ENCODE peak calls at places on chromosomes 16 and 17, in ten cellular contexts. K is cardiac fibroblast, M is esophagus muscularis mucosa, T is fibroblast of the aortic adventitia, C is A549, X is endothelial cell, P is cardiac muscle cell, L is tibial artery, O is heart left ventricle, N is lung. B is an unnamed sample.

GRCh38 chr17:42857389-42857788 is 6.4 kb downstream of the AOC3 start:
- DNase-seq in K (no peak), M (no peak), T (no peak), C (no peak), X (no peak), P (no peak), L (no peak), O (no peak), N (no peak), B (no peak)

GRCh38 chr16:87956771-87957279 is 5.6 kb downstream of the BANP start:
- DNase-seq in K (peak), M (no peak), T (peak), C (peak), X (no peak), P (no peak), L (no peak), O (no peak), N (no peak), B (peak)

GRCh38 chr17:82023447-82024241 is 539 bp downstream of the LRRC45 start:
- DNase-seq in K (no peak), M (no peak), T (no peak), C (no peak), X (peak), P (peak), L (no peak), O (no peak), N (no peak), B (peak)

GRCh38 chr16:90084215-90084614 is 7.1 kb upstream of the PRDM7 start:
- DNase-seq in K (no peak), M (no peak), T (no peak), C (no peak), X (no peak), P (no peak), L (no peak), O (no peak), N (no peak), B (no peak)

GRCh38 chr17:44533533-44534246 is 23.6 kb upstream of the FZD2 start:
- DNase-seq in K (peak), M (peak), T (peak), C (peak), X (peak), P (peak), L (peak), O (peak), N (peak), B (peak)

GRCh38 chr16:88534731-88535141 is 35.5 kb upstream of the ZC3H18 start:
- DNase-seq in K (peak), M (no peak), T (no peak), C (peak), X (no peak), P (peak), L (no peak), O (peak), N (no peak), B (no peak)

GRCh38 chr17:48756816-48757215 is 28.3 kb upstream of the HOXB13 start:
- DNase-seq in K (no peak), M (no peak), T (no peak), C (no peak), X (no peak), P (no peak), L (no peak), O (no peak), N (no peak), B (no peak)

GRCh38 chr17:64084086-64084939 is 45.6 kb downstream of the ERN1 start:
- DNase-seq in K (peak), M (no peak), T (peak), C (peak), X (no peak), P (no peak), L (peak), O (no peak), N (no peak), B (peak)

GRCh38 chr17:49201481-49201927 is 8.9 kb downstream of the GNGT2 start:
- DNase-seq in K (peak), M (no peak), T (peak), C (no peak), X (no peak), P (no peak), L (no peak), O (no peak), N (no peak), B (no peak)

GRCh38 chr16:85046957-85047866 is 19.6 kb downstream of the KIAA0513 start:
- DNase-seq in K (no peak), M (no peak), T (no peak), C (no peak), X (no peak), P (peak), L (no peak), O (no peak), N (peak), B (peak)

GRCh38 chr17:57927048-57927723 is 28.0 kb downstream of the CUEDC1 start:
- DNase-seq in K (peak), M (no peak), T (peak), C (no peak), X (no peak), P (no peak), L (no peak), O (no peak), N (no peak), B (no peak)

GRCh38 chr16:361872-362701 is 8.3 kb downstream of the MRPL28 start:
- DNase-seq in K (peak), M (no peak), T (peak), C (peak), X (peak), P (peak), L (no peak), O (peak), N (peak), B (peak)

GRCh38 chr17:57563968-57564367 is 181.1 kb downstream of the CCDC182 start:
- DNase-seq in K (no peak), M (no peak), T (no peak), C (no peak), X (no peak), P (no peak), L (no peak), O (no peak), N (no peak), B (no peak)

GRCh38 chr17:35750526-35751395 is 2.3 kb downstream of the GAS2L2 start:
- DNase-seq in K (no peak), M (no peak), T (no peak), C (no peak), X (no peak), P (no peak), L (no peak), O (no peak), N (no peak), B (no peak)

GRCh38 chr17:45353047-45353446 is 36.2 kb upstream of the MAP3K14 start:
- DNase-seq in K (peak), M (no peak), T (no peak), C (no peak), X (no peak), P (no peak), L (no peak), O (no peak), N (no peak), B (no peak)

GRCh38 chr17:50079334-50080095 is 15.6 kb upstream of the PDK2 start:
- DNase-seq in K (peak), M (no peak), T (no peak), C (peak), X (peak), P (no peak), L (no peak), O (no peak), N (no peak), B (no peak)

GRCh38 chr16:9836118-9836736 is 346.0 kb downstream of the GRIN2A start:
- DNase-seq in K (peak), M (peak), T (peak), C (no peak), X (peak), P (peak), L (no peak), O (no peak), N (no peak), B (peak)

GRCh38 chr17:80871341-80871740 is 120.3 kb upstream of the CHMP6 start:
- DNase-seq in K (no peak), M (no peak), T (no peak), C (no peak), X (no peak), P (no peak), L (no peak), O (no peak), N (no peak), B (no peak)

GRCh38 chr17:64128787-64129514 is 993 bp downstream of the ERN1 start:
- DNase-seq in K (peak), M (no peak), T (peak), C (peak), X (no peak), P (no peak), L (peak), O (peak), N (no peak), B (peak)

GRCh38 chr16:85444879-85445778 is 168.0 kb upstream of the GSE1 start:
- DNase-seq in K (no peak), M (no peak), T (no peak), C (no peak), X (no peak), P (no peak), L (no peak), O (no peak), N (no peak), B (no peak)

GRCh38 chr16:70705056-70705455 is 19.2 kb upstream of the MTSS2 start:
- DNase-seq in K (no peak), M (no peak), T (no peak), C (no peak), X (no peak), P (no peak), L (no peak), O (no peak), N (no peak), B (no peak)

GRCh38 chr16:29126057-29126494 is 141.2 kb downstream of the LAT start:
- DNase-seq in K (no peak), M (no peak), T (no peak), C (no peak), X (no peak), P (no peak), L (no peak), O (no peak), N (no peak), B (no peak)

GRCh38 chr17:48247603-48248002 is 140.0 kb downstream of the SNX11 start:
- DNase-seq in K (no peak), M (no peak), T (no peak), C (no peak), X (no peak), P (no peak), L (no peak), O (no peak), N (no peak), B (no peak)

GRCh38 chr16:66382966-66383299 is 16.4 kb downstream of the CDH5 start:
- DNase-seq in K (peak), M (no peak), T (peak), C (peak), X (no peak), P (peak), L (no peak), O (no peak), N (no peak), B (peak)

GRCh38 chr17:9230346-9230745 is 209.0 kb downstream of the NTN1 start:
- DNase-seq in K (peak), M (no peak), T (no peak), C (no peak), X (no peak), P (no peak), L (no peak), O (no peak), N (no peak), B (no peak)

GRCh38 chr17:81309859-81310839 is 15.0 kb upstream of the SLC38A10 start:
- DNase-seq in K (no peak), M (no peak), T (no peak), C (no peak), X (no peak), P (no peak), L (no peak), O (no peak), N (no peak), B (no peak)

GRCh38 chr17:72340836-72341235 is 220.0 kb downstream of the SOX9 start:
- DNase-seq in K (peak), M (no peak), T (no peak), C (no peak), X (no peak), P (no peak), L (no peak), O (no peak), N (no peak), B (no peak)

GRCh38 chr17:4625181-4625601 is 16.3 kb downstream of the ALOX15 start:
- DNase-seq in K (peak), M (no peak), T (peak), C (no peak), X (no peak), P (no peak), L (no peak), O (no peak), N (no peak), B (peak)

GRCh38 chr17:76444518-76445311 is 8.2 kb downstream of the UBE2O start:
- DNase-seq in K (peak), M (no peak), T (peak), C (no peak), X (no peak), P (no peak), L (no peak), O (no peak), N (no peak), B (no peak)

GRCh38 chr17:34584805-34585416 is 5.5 kb downstream of the TMEM132E start:
- DNase-seq in K (peak), M (no peak), T (peak), C (peak), X (no peak), P (peak), L (no peak), O (no peak), N (no peak), B (peak)
- TF ChIP-seq CTCF in K (no peak), M (no peak), T (no peak), C (peak), X (no peak), P (peak), L (no peak), O (no peak), N (no peak), B (peak)

DNA sequence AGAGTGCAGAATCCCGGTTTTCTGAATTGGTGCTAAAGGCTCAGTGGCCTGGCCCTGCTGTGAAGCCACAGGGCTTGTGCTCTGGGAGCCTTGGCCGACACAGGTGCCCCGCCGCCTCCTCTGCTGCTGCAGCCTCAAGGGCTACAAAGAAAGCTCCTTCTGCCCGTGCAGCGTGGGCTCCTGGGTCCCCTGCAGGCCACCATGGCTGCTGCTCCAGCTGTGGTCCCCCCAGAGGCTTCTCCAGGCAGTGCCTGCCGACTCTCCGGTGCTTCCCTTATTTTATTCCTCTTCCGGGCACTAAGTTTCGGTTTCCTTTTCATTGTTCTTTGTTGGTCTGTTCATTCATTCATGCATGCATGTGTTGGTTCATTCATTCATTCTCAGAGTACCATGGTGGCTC is 53.1 kb downstream of the CMIP start:
- DNase-seq in K (no peak), M (no peak), T (no peak), C (no peak), X (no peak), P (no peak), L (no peak), O (no peak), N (no peak), B (no peak)
- TF ChIP-seq CTCF in K (no peak), M (peak), T (no peak), C (no peak), X (no peak), P (no peak), L (no peak), O (no peak), N (no peak), B (no peak)

GRCh38 chr16:50298591-50299507 is 32.5 kb downstream of the ADCY7 start:
- DNase-seq in K (no peak), M (no peak), T (no peak), C (no peak), X (no peak), P (no peak), L (peak), O (no peak), N (no peak), B (no peak)

GRCh38 chr16:50295541-50296132 is 29.3 kb downstream of the ADCY7 start:
- DNase-seq in K (no peak), M (no peak), T (no peak), C (no peak), X (no peak), P (no peak), L (no peak), O (no peak), N (no peak), B (no peak)

GRCh38 chr16:50298075-50298460 is 31.7 kb downstream of the ADCY7 start:
- DNase-seq in K (no peak), M (no peak), T (no peak), C (no peak), X (no peak), P (no peak), L (peak), O (no peak), N (no peak), B (no peak)

GRCh38 chr16:50296807-50297206 is 30.5 kb downstream of the ADCY7 start:
- DNase-seq in K (no peak), M (no peak), T (no peak), C (no peak), X (no peak), P (no peak), L (no peak), O (no peak), N (no peak), B (no peak)

DNA sequence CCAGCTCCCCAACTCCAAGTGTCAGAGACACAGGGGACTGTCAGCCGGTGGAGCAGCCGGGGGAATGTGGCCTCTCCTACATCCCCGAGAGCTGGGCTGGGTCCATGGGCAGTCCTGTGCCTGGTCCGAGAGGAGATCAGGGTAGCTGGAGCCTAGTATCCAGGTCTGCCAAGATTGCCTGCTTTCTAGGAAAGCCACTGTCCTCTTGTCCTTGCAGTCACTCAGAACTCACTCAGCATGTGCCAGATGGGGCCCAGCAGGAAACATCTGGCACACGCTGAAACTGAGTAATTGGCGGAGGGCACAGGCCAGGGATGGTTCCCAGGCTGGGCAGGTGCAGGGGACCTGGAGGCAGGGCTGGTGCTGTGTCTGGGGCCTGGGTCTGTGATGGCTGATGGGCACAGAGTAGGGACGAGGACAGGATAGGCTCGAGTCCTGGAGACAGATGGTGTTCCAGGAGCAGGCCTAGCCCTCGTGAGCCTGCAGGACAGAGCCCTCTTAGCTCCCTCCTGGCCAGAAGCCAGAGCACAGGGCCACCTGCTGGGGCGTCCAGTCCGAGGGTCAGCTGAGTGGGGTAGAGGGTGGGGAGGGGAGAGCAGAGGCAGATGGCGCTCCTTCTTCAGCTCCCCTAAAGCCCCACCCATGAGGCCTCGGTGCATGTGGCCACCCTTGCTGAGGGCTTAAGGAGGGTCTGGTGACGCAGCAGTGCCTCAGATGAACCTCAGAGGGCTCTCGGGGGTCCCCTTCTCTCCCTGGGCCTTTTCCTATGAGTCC is 31.1 kb downstream of the ADCY7 start:
- DNase-seq in K (no peak), M (no peak), T (no peak), C (no peak), X (no peak), P (peak), L (peak), O (no peak), N (no peak), B (no peak)
- TF ChIP-seq CTCF in K (no peak), M (no peak), T (no peak), C (no peak), X (no peak), P (no peak), L (no peak), O (no peak), N (no peak), B (no peak)

DNA sequence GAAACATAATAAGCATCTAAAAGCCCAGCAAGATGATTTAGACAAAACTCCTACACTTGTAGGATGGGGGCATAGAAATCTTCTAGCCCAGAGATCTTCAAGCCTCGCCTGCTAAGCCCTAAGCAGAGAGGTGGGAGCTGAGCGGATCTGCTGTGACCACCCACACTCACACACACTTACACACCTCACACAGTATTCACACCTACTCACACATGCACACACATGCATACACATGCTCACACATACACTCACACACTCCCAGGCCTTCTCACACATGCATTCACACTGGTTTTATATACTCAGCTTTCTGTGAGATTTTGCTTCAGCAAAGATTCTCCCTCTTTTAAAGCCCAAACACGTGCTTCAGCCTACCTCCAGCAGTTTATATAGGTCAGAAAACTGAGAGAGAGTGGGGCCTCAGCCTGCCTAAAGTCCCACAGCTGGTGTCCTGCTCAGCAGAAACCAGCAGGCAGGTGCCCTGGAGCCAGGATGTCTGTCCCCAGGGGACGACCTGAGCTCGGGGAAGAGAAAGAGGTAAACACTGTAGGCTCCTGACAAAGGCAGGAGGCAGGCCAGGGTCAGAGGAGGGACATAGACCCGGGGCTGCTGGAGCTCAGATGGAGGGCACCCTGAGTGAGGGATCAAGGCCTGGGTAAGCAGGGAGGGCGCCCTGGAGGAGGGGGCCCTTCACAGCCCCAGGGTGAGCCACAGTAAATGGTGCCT is 12.0 kb upstream of the KRT19 start:
- DNase-seq in K (no peak), M (no peak), T (no peak), C (no peak), X (no peak), P (no peak), L (no peak), O (no peak), N (no peak), B (no peak)
- TF ChIP-seq CTCF in K (no peak), M (no peak), T (no peak), C (no peak), X (no peak), P (no peak), L (no peak), O (no peak), N (no peak), B (no peak)

GRCh38 chr17:55996826-55997225 is 156.4 kb upstream of the ANKFN1 start:
- DNase-seq in K (no peak), M (no peak), T (no peak), C (no peak), X (no peak), P (no peak), L (no peak), O (no peak), N (no peak), B (no peak)
- TF ChIP-seq CTCF in K (no peak), M (no peak), T (no peak), C (no peak), X (no peak), P (no peak), L (no peak), O (no peak), N (no peak), B (peak)

GRCh38 chr16:80614908-80615696 is 74.3 kb downstream of the DYNLRB2 start:
- DNase-seq in K (peak), M (no peak), T (peak), C (peak), X (no peak), P (no peak), L (no peak), O (no peak), N (no peak), B (peak)
- TF ChIP-seq CTCF in K (peak), M (no peak), T (peak), C (no peak), X (no peak), P (peak), L (no peak), O (no peak), N (no peak), B (no peak)

GRCh38 chr17:27990100-27990499 is 52.4 kb upstream of the NLK start:
- DNase-seq in K (no peak), M (no peak), T (no peak), C (no peak), X (no peak), P (no peak), L (no peak), O (no peak), N (no peak), B (no peak)
- TF ChIP-seq CTCF in K (no peak), M (no peak), T (no peak), C (no peak), X (no peak), P (no peak), L (no peak), O (no peak), N (no peak), B (no peak)